ENCODE peak calls at places on chromosomes 3 and 15, in five cellular contexts. W is GM12878, Z is GM12891, T is H1, R is HepG2. V is an unnamed sample.

GRCh38 chr3:129023909-129024308 is 22.8 kb downstream of the EFCC1 start:
- DNase-seq in R (no peak), Z (no peak), T (no peak), W (no peak), V (no peak)

GRCh38 chr3:47113669-47114365 is 50.1 kb downstream of the SETD2 start:
- DNase-seq in W (peak; percentile 20), T (no peak), R (no peak), Z (no peak), V (no peak)

GRCh38 chr15:29449136-29449535 is 179.5 kb upstream of the NSMCE3 start:
- DNase-seq in T (peak; percentile 67), Z (no peak), R (no peak), W (no peak), V (no peak)

GRCh38 chr3:194756460-194757355 is 71.0 kb downstream of the FAM43A start:
- DNase-seq in R (no peak), W (no peak), Z (no peak), T (no peak), V (no peak)

GRCh38 chr3:2603734-2604297 is 505.1 kb downstream of the CNTN4 start:
- DNase-seq in R (no peak), W (no peak), T (no peak), Z (no peak), V (no peak)

GRCh38 chr15:40776537-40777141 is 6.9 kb downstream of the C15orf62 start:
- DNase-seq in Z (no peak), T (no peak), R (no peak), W (no peak), V (no peak)

GRCh38 chr3:76827647-76828273 is 212.1 kb upstream of the ROBO2 start:
- DNase-seq in W (no peak), R (no peak), T (no peak), Z (no peak), V (no peak)

GRCh38 chr3:65778966-65779365 is 259.8 kb downstream of the MAGI1 start:
- DNase-seq in R (no peak), W (no peak), Z (no peak), T (no peak), V (no peak)

GRCh38 chr3:8742921-8743605 is 9.5 kb downstream of the CAV3 start:
- DNase-seq in W (no peak), Z (no peak), R (no peak), T (no peak), V (no peak)

GRCh38 chr3:190258634-190259033 is 63.6 kb downstream of the CLDN1 start:
- DNase-seq in T (no peak), R (peak; percentile 63), W (no peak), Z (no peak), V (no peak)

GRCh38 chr3:105332961-105333360 is 33.7 kb upstream of the ALCAM start:
- DNase-seq in W (no peak), Z (no peak), T (no peak), R (no peak), V (no peak)

GRCh38 chr3:149547954-149548728 is 73.6 kb downstream of the TM4SF4 start:
- DNase-seq in T (no peak), W (no peak), R (peak; percentile 58), Z (no peak), V (no peak)

GRCh38 chr15:77027111-77027696 is 32.3 kb downstream of the PSTPIP1 start:
- DNase-seq in Z (no peak), T (no peak), W (no peak), R (no peak), V (peak; percentile 7)

GRCh38 chr3:9448643-9449042 is 51.2 kb downstream of the SETD5 start:
- DNase-seq in W (no peak), T (no peak), R (no peak), Z (no peak), V (no peak)

GRCh38 chr15:60912984-60913697 is 316.0 kb downstream of the RORA start:
- DNase-seq in R (no peak), Z (no peak), W (no peak), T (no peak), V (no peak)

GRCh38 chr3:148221303-148221702 is 476.4 kb upstream of the AGTR1 start:
- DNase-seq in R (no peak), Z (no peak), T (no peak), W (no peak), V (no peak)

GRCh38 chr15:76234337-76234889 is 76.9 kb downstream of the ETFA start:
- DNase-seq in Z (no peak), W (no peak), T (no peak), R (no peak), V (no peak)

GRCh38 chr3:166902374-166902773 is 477.7 kb downstream of the ZBBX start:
- DNase-seq in Z (no peak), W (no peak), R (no peak), T (no peak), V (no peak)

GRCh38 chr3:65473746-65474145 is 565.0 kb downstream of the MAGI1 start:
- DNase-seq in Z (no peak), W (no peak), T (no peak), R (no peak), V (no peak)

GRCh38 chr3:127209840-127210653 is 17.1 kb downstream of the PRR23E start:
- DNase-seq in Z (no peak), R (no peak), T (no peak), W (no peak), V (no peak)

GRCh38 chr15:79595995-79596622 is 164.0 kb downstream of the MINAR1 start:
- DNase-seq in Z (peak; percentile 79), R (peak; percentile 94), T (peak; percentile 58), W (peak; percentile 71), V (peak; percentile 47)

GRCh38 chr15:32152574-32152973 is 122.3 kb downstream of the CHRNA7 start:
- DNase-seq in Z (no peak), W (no peak), R (no peak), T (no peak), V (no peak)

GRCh38 chr3:12489832-12490231 is 5.6 kb downstream of the TSEN2 start:
- DNase-seq in R (no peak), W (no peak), T (no peak), Z (no peak), V (no peak)

GRCh38 chr3:14532691-14533456 is 7.3 kb downstream of the GRIP2 start:
- DNase-seq in T (peak; percentile 88), R (peak; percentile 9), W (no peak), Z (no peak), V (no peak)

GRCh38 chr3:59482684-59483083 is 432.9 kb upstream of the CFAP20DC start:
- DNase-seq in R (no peak), Z (no peak), T (no peak), W (no peak), V (no peak)

GRCh38 chr3:101868534-101869464 is 19.5 kb downstream of the NFKBIZ start:
- DNase-seq in R (no peak), W (no peak), Z (no peak), T (no peak), V (no peak)

GRCh38 chr3:197820550-197821335 is 29.7 kb downstream of the LRCH3 start:
- DNase-seq in W (no peak), T (no peak), Z (no peak), R (peak; percentile 95), V (no peak)

GRCh38 chr3:155512175-155512866 is 218.8 kb upstream of the STRIT1 start:
- DNase-seq in Z (no peak), T (no peak), R (peak; percentile 25), W (no peak), V (no peak)

GRCh38 chr15:98914626-98915025 is 93.0 kb downstream of the PGPEP1L start:
- DNase-seq in R (no peak), Z (no peak), T (no peak), W (no peak), V (no peak)

GRCh38 chr3:46433841-46434240 is 26.8 kb downstream of the CCRL2 start:
- DNase-seq in W (no peak), R (no peak), T (no peak), Z (no peak), V (no peak)

GRCh38 chr3:11438636-11439035 is 166.4 kb downstream of the ATG7 start:
- DNase-seq in T (no peak), R (no peak), Z (no peak), W (no peak), V (no peak)

GRCh38 chr3:89049119-89049518 is 58.3 kb upstream of the EPHA3 start:
- DNase-seq in R (peak; percentile 5), T (peak; percentile 57), W (no peak), Z (no peak), V (no peak)

GRCh38 chr3:1262246-1262645 is 169.4 kb downstream of the CNTN6 start:
- DNase-seq in R (no peak), W (no peak), Z (no peak), T (no peak), V (no peak)

GRCh38 chr15:46644493-46645481 is 1010.0 kb downstream of the SQOR start:
- DNase-seq in T (no peak), W (no peak), Z (no peak), R (no peak), V (no peak)

GRCh38 chr3:128679338-128679737 is 28.7 kb upstream of the RPN1 start:
- DNase-seq in Z (no peak), W (no peak), R (no peak), T (no peak), V (no peak)

GRCh38 chr15:29233566-29233965 is 36.1 kb downstream of the NSMCE3 start:
- DNase-seq in Z (no peak), W (no peak), T (no peak), R (no peak), V (no peak)

GRCh38 chr3:79383402-79384012 is 384.3 kb downstream of the ROBO1 start:
- DNase-seq in T (no peak), W (no peak), Z (no peak), R (no peak), V (no peak)

DNA sequence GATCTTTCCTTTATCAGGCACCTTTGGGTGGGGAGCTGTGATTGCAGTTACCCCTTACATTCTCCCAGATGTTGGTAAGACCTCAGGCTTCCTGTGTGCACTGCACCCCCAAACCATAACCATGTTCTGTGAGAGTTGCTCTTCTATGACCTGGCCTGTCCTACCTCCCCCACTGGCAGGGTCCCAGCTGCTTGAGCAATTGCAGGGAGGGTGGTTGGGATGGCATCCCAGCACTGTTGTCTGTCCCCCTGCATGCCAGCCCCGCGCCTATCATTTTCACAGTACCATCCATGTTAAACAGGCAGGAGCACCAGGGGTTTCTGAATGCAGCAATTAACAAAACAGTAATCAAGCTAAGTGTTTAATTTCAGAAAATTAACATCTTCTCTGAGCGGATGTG is 345.5 kb downstream of the EPHB1 start:
- DNase-seq in Z (no peak), W (no peak), R (no peak), T (no peak), V (no peak)
- TF ChIP-seq TAF1 in Z (no peak), W (no peak), R (no peak), T (no peak), V (no peak)

DNA sequence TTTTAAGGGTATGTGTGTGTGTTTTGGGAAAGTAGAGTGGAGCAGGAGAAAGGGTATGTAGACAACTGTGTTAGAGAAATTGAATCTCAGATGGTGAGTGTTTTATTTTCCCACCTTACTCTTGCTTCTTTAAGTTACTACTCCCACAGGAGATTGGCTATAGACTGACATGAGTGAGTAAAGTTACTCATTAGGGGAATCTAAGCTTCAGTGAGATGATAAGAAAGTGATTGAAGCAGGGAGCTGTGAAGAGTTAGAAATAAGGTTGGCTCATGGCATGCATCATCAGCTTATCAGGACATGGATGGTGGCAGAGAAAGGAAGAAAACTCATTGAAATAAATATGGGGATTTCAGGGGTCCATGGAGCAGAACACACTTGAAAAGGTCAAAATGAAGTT is 88.9 kb downstream of the MBNL1 start:
- DNase-seq in W (no peak), T (no peak), R (no peak), Z (no peak), V (no peak)
- TF ChIP-seq POLR2A in W (no peak), T (no peak), R (no peak), Z (no peak), V (no peak)

GRCh38 chr3:18079739-18080138 is 337.3 kb upstream of the TBC1D5 start:
- DNase-seq in R (no peak), T (no peak), Z (no peak), W (no peak), V (no peak)
- TF ChIP-seq TAF1 in R (no peak), T (no peak), Z (no peak), W (no peak), V (no peak)

GRCh38 chr3:37221407-37221806 is 47.0 kb upstream of the LRRFIP2 start:
- DNase-seq in W (no peak), R (peak; percentile 89), Z (no peak), T (no peak), V (no peak)
- TF ChIP-seq POLR2A in W (no peak), R (no peak), Z (no peak), T (no peak), V (no peak)